ENCODE peak calls at places on chromosome 22, in ten cellular contexts. Q is uterus, N is tibial nerve, Z is HCT116, P is left lung, E is testis, B is SK-N-MC, A is heart right ventricle, Y is BE2C, L is fibroblast of lung. O is an unnamed sample.

GRCh38 chr22:46946383-46946965 is 184.0 kb downstream of the TBC1D22A start:
- DNase-seq in Q (no peak), N (no peak), Z (no peak), P (no peak), E (no peak), B (no peak), A (no peak), Y (no peak), L (no peak), O (no peak)

GRCh38 chr22:19648419-19648929 is 65.8 kb upstream of the SEPTIN5 start:
- DNase-seq in Q (no peak), N (no peak), Z (peak; percentile 13), P (no peak), E (no peak), B (no peak), A (no peak), Y (no peak), L (peak; percentile 11), O (no peak)

GRCh38 chr22:39439170-39439569 is 17.6 kb upstream of the MGAT3 start:
- DNase-seq in Q (no peak), N (no peak), Z (no peak), P (no peak), E (no peak), B (no peak), A (no peak), Y (no peak), L (peak; percentile 43), O (no peak)

GRCh38 chr22:21937821-21938070 is 14.9 kb downstream of the PPM1F start:
- DNase-seq in Q (peak; percentile 77), N (no peak), Z (no peak), P (peak; percentile 88), E (no peak), B (no peak), A (peak; percentile 68), Y (no peak), L (no peak), O (peak; percentile 85)

GRCh38 chr22:26848244-26848920 is 191.0 kb downstream of the MIAT start:
- DNase-seq in Q (no peak), N (no peak), Z (no peak), P (no peak), E (no peak), B (no peak), A (no peak), Y (no peak), L (no peak), O (no peak)

GRCh38 chr22:46727813-46728364 is 10.2 kb downstream of the CERK start:
- DNase-seq in Q (no peak), N (no peak), Z (no peak), P (no peak), E (no peak), B (no peak), A (peak; percentile 8), Y (no peak), L (no peak), O (no peak)

GRCh38 chr22:19679476-19680099 is 34.7 kb upstream of the SEPTIN5 start:
- DNase-seq in Q (peak; percentile 41), N (no peak), Z (no peak), P (peak; percentile 95), E (peak; percentile 55), B (no peak), A (peak; percentile 75), Y (peak; percentile 51), L (no peak), O (no peak)

GRCh38 chr22:45240137-45240809 is 421 bp downstream of the KIAA0930 start:
- DNase-seq in Q (no peak), N (no peak), Z (no peak), P (peak; percentile 89), E (no peak), B (no peak), A (peak; percentile 42), Y (peak; percentile 53), L (no peak), O (peak; percentile 32)

GRCh38 chr22:27541831-27542230 is 259.7 kb downstream of the MN1 start:
- DNase-seq in Q (no peak), N (no peak), Z (no peak), P (no peak), E (no peak), B (no peak), A (no peak), Y (no peak), L (no peak), O (no peak)

GRCh38 chr22:21013742-21014201 is 1.2 kb upstream of the P2RX6 start:
- DNase-seq in Q (no peak), N (no peak), Z (no peak), P (no peak), E (no peak), B (no peak), A (no peak), Y (no peak), L (no peak), O (no peak)

GRCh38 chr22:46007848-46008261 is 30.9 kb upstream of the WNT7B start:
- DNase-seq in Q (peak; percentile 91), N (peak; percentile 71), Z (no peak), P (peak; percentile 84), E (peak; percentile 88), B (no peak), A (peak; percentile 85), Y (peak; percentile 93), L (peak; percentile 90), O (peak; percentile 98)

GRCh38 chr22:45640941-45641621 is 30.6 kb upstream of the ATXN10 start:
- DNase-seq in Q (no peak), N (no peak), Z (no peak), P (no peak), E (no peak), B (no peak), A (no peak), Y (no peak), L (no peak), O (no peak)

GRCh38 chr22:22731374-22731676 is 86.9 kb downstream of the GGTLC2 start:
- DNase-seq in Q (no peak), N (no peak), Z (no peak), P (no peak), E (no peak), B (no peak), A (no peak), Y (no peak), L (no peak), O (no peak)

GRCh38 chr22:16601437-16602223 is 9.0 kb upstream of the CCT8L2 start:
- DNase-seq in Q (peak; percentile 15), N (no peak), Z (no peak), P (peak; percentile 83), E (peak; percentile 23), B (no peak), A (peak; percentile 38), Y (no peak), L (no peak), O (peak; percentile 41)

GRCh38 chr22:32444068-32444467 is 20.2 kb downstream of the BPIFC start:
- DNase-seq in Q (no peak), N (no peak), Z (peak; percentile 34), P (no peak), E (peak; percentile 14), B (no peak), A (no peak), Y (peak; percentile 14), L (no peak), O (no peak)

GRCh38 chr22:50576806-50577696 is 1.2 kb downstream of the CPT1B start:
- DNase-seq in Q (no peak), N (no peak), Z (no peak), P (no peak), E (no peak), B (no peak), A (no peak), Y (no peak), L (no peak), O (no peak)

DNA sequence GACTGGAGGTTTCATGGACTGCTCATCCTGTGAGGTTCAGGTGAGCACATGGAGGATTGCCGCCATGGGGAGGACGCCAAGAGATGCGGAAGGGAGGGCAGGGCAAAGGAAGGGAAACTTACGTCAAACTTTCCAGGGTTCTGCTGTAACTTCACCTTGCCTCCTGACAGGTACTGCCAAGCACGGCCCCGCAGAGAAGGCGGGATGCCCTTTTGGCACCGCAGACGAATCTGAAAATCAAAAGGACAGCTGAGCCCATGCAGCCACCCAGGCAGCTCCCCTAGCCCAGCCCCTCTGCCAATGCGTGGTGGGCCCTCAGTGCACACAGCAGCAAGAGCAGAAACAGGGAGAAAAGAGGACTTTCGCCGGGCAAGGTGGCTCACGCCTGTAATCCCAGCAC is 10.0 kb upstream of the CASTOR1 start:
- DNase-seq in Q (no peak), N (no peak), Z (no peak), P (peak; percentile 63), E (no peak), B (no peak), A (no peak), Y (no peak), L (no peak), O (no peak)
- H3K36me3 ChIP-seq in Q (no peaks in the 10 kb centered on the region), N (peaks cover 12% of the 10 kb centered on the region), Z (no peaks in the 10 kb centered on the region), P (no peaks in the 10 kb centered on the region), E (no peaks in the 10 kb centered on the region), B (no peaks in the 10 kb centered on the region), A (no peaks in the 10 kb centered on the region), Y (no peaks in the 10 kb centered on the region), L (peaks cover 20% of the 10 kb centered on the region), O (peaks cover 22% of the 10 kb centered on the region)

DNA sequence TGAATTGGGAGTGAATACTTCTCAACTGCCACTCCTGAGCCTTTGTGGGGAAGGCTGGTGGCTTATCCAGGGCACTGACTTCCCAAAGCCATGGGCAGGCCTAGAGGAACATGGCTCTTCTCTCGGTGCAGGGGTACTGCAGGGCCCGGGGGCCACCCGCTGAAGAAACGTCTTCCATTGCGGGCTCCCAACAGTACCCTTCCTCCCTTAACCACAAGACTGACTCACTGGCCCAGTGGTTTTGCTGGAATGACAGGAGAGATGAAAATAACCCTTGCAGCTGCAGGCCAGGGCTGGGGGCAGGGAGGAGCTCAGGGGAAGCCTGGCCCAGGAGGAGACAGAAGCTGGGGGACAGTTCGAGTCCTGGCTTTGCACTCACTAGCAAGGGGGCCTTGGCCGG is 13.5 kb downstream of the TXN2 start:
- DNase-seq in Q (no peak), N (no peak), Z (peak; percentile 58), P (no peak), E (no peak), B (no peak), A (no peak), Y (no peak), L (peak; percentile 97), O (peak; percentile 92)
- H3K4me3 ChIP-seq in Q (no peak overlapping the region), N (no peak overlapping the region), Z (peak overlapping the region; percentile 15), P (no peak overlapping the region), E (no peak overlapping the region), B (no peak overlapping the region), A (no peak overlapping the region), Y (no peak overlapping the region), L (peak overlapping the region; percentile 2), O (no peak overlapping the region)

DNA sequence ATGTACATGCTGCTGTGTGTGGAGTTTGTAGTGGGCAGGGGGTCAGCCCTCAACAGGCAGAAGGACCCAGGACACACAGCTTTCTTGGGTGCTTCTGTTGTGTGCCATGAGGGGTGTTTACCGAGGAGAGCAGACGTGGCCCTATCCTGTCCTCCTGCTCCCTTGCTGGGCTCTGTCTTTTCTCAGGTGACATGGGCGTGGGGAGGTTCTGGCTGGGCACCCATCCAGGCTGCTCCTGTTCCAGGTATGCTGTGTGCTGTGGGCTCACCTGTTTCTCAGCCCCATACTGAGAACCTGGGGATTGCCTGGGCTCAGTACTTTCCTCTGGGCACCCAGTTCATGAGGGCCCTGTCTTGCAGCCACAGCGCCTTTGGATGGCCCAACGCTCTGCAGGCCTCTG is 23.3 kb downstream of the MICALL1 start:
- DNase-seq in Q (no peak), N (no peak), Z (no peak), P (no peak), E (no peak), B (no peak), A (no peak), Y (no peak), L (no peak), O (no peak)
- H3K36me3 ChIP-seq in Q (no peaks in the 10 kb centered on the region), N (peaks cover 9% of the 10 kb centered on the region), Z (peaks cover 20% of the 10 kb centered on the region), P (no peaks in the 10 kb centered on the region), E (no peaks in the 10 kb centered on the region), B (peaks cover 31% of the 10 kb centered on the region), A (peaks cover 4% of the 10 kb centered on the region), Y (peaks cover 23% of the 10 kb centered on the region), L (peaks cover 51% of the 10 kb centered on the region), O (peaks cover 42% of the 10 kb centered on the region)

GRCh38 chr22:24954114-24954463 is 1.6 kb downstream of the KIAA1671 start:
- DNase-seq in Q (no peak), N (no peak), Z (no peak), P (no peak), E (no peak), B (no peak), A (no peak), Y (no peak), L (no peak), O (no peak)
- H3K4me3 ChIP-seq in Q (no peak overlapping the region), N (no peak overlapping the region), Z (peak overlapping the region; percentile 86), P (no peak overlapping the region), E (no peak overlapping the region), B (no peak overlapping the region), A (peak overlapping the region; percentile 56), Y (peak overlapping the region; percentile 92), L (no peak overlapping the region), O (peak overlapping the region; percentile 83)

O was measured in MG63.